ENCODE peak calls at places on chromosome 3, in six cellular contexts. One of them, this sample, is unnamed.

GRCh38 chr3:4421121-4421520 is 45.9 kb downstream of the SUMF1 start:
- DNase-seq in frontal cortex: no peak
- DNase-seq in NCI-H2227 treated with DMSO at 0.1 percent for 48 hours: no peak
- DNase-seq in H7: no peak
- DNase-seq in esophagus squamous epithelium: no peak
- DNase-seq in AG09309: no peak
- DNase-seq in this sample: no peak

GRCh38 chr3:150673966-150674365 is 29.8 kb downstream of the ERICH6 start:
- DNase-seq in frontal cortex: no peak
- DNase-seq in NCI-H2227 treated with DMSO at 0.1 percent for 48 hours: no peak
- DNase-seq in H7: no peak
- DNase-seq in esophagus squamous epithelium: no peak
- DNase-seq in AG09309: no peak
- DNase-seq in this sample: no peak

GRCh38 chr3:185401319-185401955 is 38.5 kb downstream of the MAP3K13 start:
- DNase-seq in frontal cortex: no peak
- DNase-seq in NCI-H2227 treated with DMSO at 0.1 percent for 48 hours: peak
- DNase-seq in H7: no peak
- DNase-seq in esophagus squamous epithelium: no peak
- DNase-seq in AG09309: no peak
- DNase-seq in this sample: no peak

GRCh38 chr3:186520957-186521842 is 23.0 kb downstream of the CRYGS start:
- DNase-seq in frontal cortex: no peak
- DNase-seq in NCI-H2227 treated with DMSO at 0.1 percent for 48 hours: no peak
- DNase-seq in H7: no peak
- DNase-seq in esophagus squamous epithelium: no peak
- DNase-seq in AG09309: no peak
- DNase-seq in this sample: no peak

GRCh38 chr3:56885461-56885860 is 83.7 kb upstream of the ARHGEF3 start:
- DNase-seq in frontal cortex: no peak
- DNase-seq in NCI-H2227 treated with DMSO at 0.1 percent for 48 hours: no peak
- DNase-seq in H7: no peak
- DNase-seq in esophagus squamous epithelium: no peak
- DNase-seq in AG09309: no peak
- DNase-seq in this sample: no peak

GRCh38 chr3:43218156-43218555 is 68.2 kb upstream of the SNRK start:
- DNase-seq in frontal cortex: no peak
- DNase-seq in NCI-H2227 treated with DMSO at 0.1 percent for 48 hours: no peak
- DNase-seq in H7: no peak
- DNase-seq in esophagus squamous epithelium: no peak
- DNase-seq in AG09309: no peak
- DNase-seq in this sample: no peak

GRCh38 chr3:119595639-119596329 is 1.9 kb upstream of the PLA1A start:
- DNase-seq in frontal cortex: no peak
- DNase-seq in NCI-H2227 treated with DMSO at 0.1 percent for 48 hours: no peak
- DNase-seq in H7: no peak
- DNase-seq in esophagus squamous epithelium: no peak
- DNase-seq in AG09309: no peak
- DNase-seq in this sample: no peak

GRCh38 chr3:21954709-21955108 is 203.7 kb upstream of the ZNF385D start:
- DNase-seq in frontal cortex: no peak
- DNase-seq in NCI-H2227 treated with DMSO at 0.1 percent for 48 hours: no peak
- DNase-seq in H7: no peak
- DNase-seq in esophagus squamous epithelium: no peak
- DNase-seq in AG09309: peak
- DNase-seq in this sample: no peak

GRCh38 chr3:149020839-149021252 is 29.5 kb downstream of the GYG1 start:
- DNase-seq in frontal cortex: no peak
- DNase-seq in NCI-H2227 treated with DMSO at 0.1 percent for 48 hours: no peak
- DNase-seq in H7: peak
- DNase-seq in esophagus squamous epithelium: no peak
- DNase-seq in AG09309: no peak
- DNase-seq in this sample: no peak

GRCh38 chr3:169524131-169524530 is 139.4 kb downstream of the MECOM start:
- DNase-seq in frontal cortex: no peak
- DNase-seq in NCI-H2227 treated with DMSO at 0.1 percent for 48 hours: no peak
- DNase-seq in H7: no peak
- DNase-seq in esophagus squamous epithelium: no peak
- DNase-seq in AG09309: no peak
- DNase-seq in this sample: no peak

GRCh38 chr3:170553788-170554620 is 31.9 kb downstream of the SLC7A14 start:
- DNase-seq in frontal cortex: no peak
- DNase-seq in NCI-H2227 treated with DMSO at 0.1 percent for 48 hours: no peak
- DNase-seq in H7: no peak
- DNase-seq in esophagus squamous epithelium: no peak
- DNase-seq in AG09309: no peak
- DNase-seq in this sample: no peak

GRCh38 chr3:186983372-186984058 is 53.2 kb downstream of the ST6GAL1 start:
- DNase-seq in frontal cortex: no peak
- DNase-seq in NCI-H2227 treated with DMSO at 0.1 percent for 48 hours: no peak
- DNase-seq in H7: no peak
- DNase-seq in esophagus squamous epithelium: no peak
- DNase-seq in AG09309: no peak
- DNase-seq in this sample: no peak

GRCh38 chr3:183587337-183587736 is 31.8 kb upstream of the KLHL6 start:
- DNase-seq in frontal cortex: no peak
- DNase-seq in NCI-H2227 treated with DMSO at 0.1 percent for 48 hours: no peak
- DNase-seq in H7: no peak
- DNase-seq in esophagus squamous epithelium: no peak
- DNase-seq in AG09309: no peak
- DNase-seq in this sample: no peak

GRCh38 chr3:141738636-141739363 is 702 bp downstream of the RNF7 start:
- DNase-seq in frontal cortex: peak
- DNase-seq in NCI-H2227 treated with DMSO at 0.1 percent for 48 hours: no peak
- DNase-seq in H7: peak
- DNase-seq in esophagus squamous epithelium: no peak
- DNase-seq in AG09309: no peak
- DNase-seq in this sample: no peak

GRCh38 chr3:187186801-187187421 is 10.4 kb upstream of the RTP1 start:
- DNase-seq in frontal cortex: no peak
- DNase-seq in NCI-H2227 treated with DMSO at 0.1 percent for 48 hours: no peak
- DNase-seq in H7: no peak
- DNase-seq in esophagus squamous epithelium: no peak
- DNase-seq in AG09309: peak
- DNase-seq in this sample: peak

GRCh38 chr3:36843065-36844051 is 79.0 kb upstream of the DCLK3 start:
- DNase-seq in frontal cortex: no peak
- DNase-seq in NCI-H2227 treated with DMSO at 0.1 percent for 48 hours: no peak
- DNase-seq in H7: peak
- DNase-seq in esophagus squamous epithelium: no peak
- DNase-seq in AG09309: no peak
- DNase-seq in this sample: no peak

GRCh38 chr3:17151598-17152373 is 267.0 kb downstream of the PLCL2 start:
- DNase-seq in frontal cortex: no peak
- DNase-seq in NCI-H2227 treated with DMSO at 0.1 percent for 48 hours: no peak
- DNase-seq in H7: no peak
- DNase-seq in esophagus squamous epithelium: peak
- DNase-seq in AG09309: no peak
- DNase-seq in this sample: no peak

GRCh38 chr3:143464850-143465249 is 345.3 kb downstream of the CHST2 start:
- DNase-seq in frontal cortex: no peak
- DNase-seq in NCI-H2227 treated with DMSO at 0.1 percent for 48 hours: no peak
- DNase-seq in H7: no peak
- DNase-seq in esophagus squamous epithelium: no peak
- DNase-seq in AG09309: no peak
- DNase-seq in this sample: no peak

GRCh38 chr3:38143511-38143910 is 5.0 kb downstream of the MYD88 start:
- DNase-seq in frontal cortex: no peak
- DNase-seq in NCI-H2227 treated with DMSO at 0.1 percent for 48 hours: no peak
- DNase-seq in H7: no peak
- DNase-seq in esophagus squamous epithelium: no peak
- DNase-seq in AG09309: no peak
- DNase-seq in this sample: no peak

GRCh38 chr3:50518441-50518840 is 15.0 kb upstream of the CACNA2D2 start:
- DNase-seq in frontal cortex: no peak
- DNase-seq in NCI-H2227 treated with DMSO at 0.1 percent for 48 hours: no peak
- DNase-seq in H7: no peak
- DNase-seq in esophagus squamous epithelium: no peak
- DNase-seq in AG09309: no peak
- DNase-seq in this sample: no peak

GRCh38 chr3:179416681-179417080 is 34.6 kb downstream of the GNB4 start:
- DNase-seq in frontal cortex: no peak
- DNase-seq in NCI-H2227 treated with DMSO at 0.1 percent for 48 hours: no peak
- DNase-seq in H7: no peak
- DNase-seq in esophagus squamous epithelium: no peak
- DNase-seq in AG09309: peak
- DNase-seq in this sample: no peak

GRCh38 chr3:24100694-24101402 is 155.8 kb downstream of the NR1D2 start:
- DNase-seq in frontal cortex: no peak
- DNase-seq in NCI-H2227 treated with DMSO at 0.1 percent for 48 hours: no peak
- DNase-seq in H7: no peak
- DNase-seq in esophagus squamous epithelium: no peak
- DNase-seq in AG09309: no peak
- DNase-seq in this sample: no peak

This sample was measured in ascending aorta.